ENCODE peak calls at places on chromosomes 6 and 20, in eight cellular contexts. One of them, this sample, is unnamed.

GRCh38 chr6:23633986-23634385 is 492.0 kb upstream of the NRSN1 start:
- DNase-seq in A549: no peak
- DNase-seq in OCI-LY7: no peak
- DNase-seq in AG10803: no peak
- DNase-seq in epithelial cell of esophagus: no peak
- DNase-seq in fibroblast of pulmonary artery: no peak
- DNase-seq in NB4: no peak
- DNase-seq in transverse colon: no peak
- DNase-seq in this sample: no peak

GRCh38 chr6:75205776-75206334 is at the start of gene COL12A1:
- DNase-seq in A549: peak; percentile 72
- DNase-seq in OCI-LY7: no peak
- DNase-seq in AG10803: peak; percentile 100
- DNase-seq in epithelial cell of esophagus: peak; percentile 99
- DNase-seq in fibroblast of pulmonary artery: peak; percentile 99
- DNase-seq in NB4: no peak
- DNase-seq in transverse colon: peak; percentile 83
- DNase-seq in this sample: no peak

GRCh38 chr20:25052255-25053206 is 5.4 kb downstream of the ACSS1 start:
- DNase-seq in A549: no peak
- DNase-seq in OCI-LY7: no peak
- DNase-seq in AG10803: peak; percentile 86
- DNase-seq in epithelial cell of esophagus: no peak
- DNase-seq in fibroblast of pulmonary artery: peak; percentile 82
- DNase-seq in NB4: no peak
- DNase-seq in transverse colon: peak; percentile 10
- DNase-seq in this sample: no peak

GRCh38 chr6:24043848-24044247 is 82.2 kb upstream of the NRSN1 start:
- DNase-seq in A549: no peak
- DNase-seq in OCI-LY7: no peak
- DNase-seq in AG10803: no peak
- DNase-seq in epithelial cell of esophagus: no peak
- DNase-seq in fibroblast of pulmonary artery: no peak
- DNase-seq in NB4: no peak
- DNase-seq in transverse colon: no peak
- DNase-seq in this sample: no peak

GRCh38 chr20:25223179-25223661 is 24.7 kb upstream of the PYGB start:
- DNase-seq in A549: peak; percentile 92
- DNase-seq in OCI-LY7: peak; percentile 13
- DNase-seq in AG10803: peak; percentile 62
- DNase-seq in epithelial cell of esophagus: peak; percentile 91
- DNase-seq in fibroblast of pulmonary artery: peak; percentile 90
- DNase-seq in NB4: peak; percentile 90
- DNase-seq in transverse colon: peak; percentile 71
- DNase-seq in this sample: no peak

GRCh38 chr20:23157741-23158140 is 71.6 kb upstream of the CD93 start:
- DNase-seq in A549: no peak
- DNase-seq in OCI-LY7: no peak
- DNase-seq in AG10803: no peak
- DNase-seq in epithelial cell of esophagus: peak; percentile 58
- DNase-seq in fibroblast of pulmonary artery: no peak
- DNase-seq in NB4: no peak
- DNase-seq in transverse colon: no peak
- DNase-seq in this sample: no peak

GRCh38 chr6:100466410-100467143 is 1.9 kb upstream of the SIM1 start:
- DNase-seq in A549: no peak
- DNase-seq in OCI-LY7: no peak
- DNase-seq in AG10803: no peak
- DNase-seq in epithelial cell of esophagus: no peak
- DNase-seq in fibroblast of pulmonary artery: no peak
- DNase-seq in NB4: no peak
- DNase-seq in transverse colon: no peak
- DNase-seq in this sample: no peak

GRCh38 chr6:112086744-112087135 is 542 bp downstream of the TUBE1 start:
- DNase-seq in A549: peak; percentile 51
- DNase-seq in OCI-LY7: peak; percentile 50
- DNase-seq in AG10803: peak; percentile 55
- DNase-seq in epithelial cell of esophagus: peak; percentile 72
- DNase-seq in fibroblast of pulmonary artery: peak; percentile 46
- DNase-seq in NB4: peak; percentile 69
- DNase-seq in transverse colon: no peak
- DNase-seq in this sample: peak; percentile 32

GRCh38 chr6:75204959-75205775 is 686 bp downstream of the COL12A1 start:
- DNase-seq in A549: peak; percentile 35
- DNase-seq in OCI-LY7: no peak
- DNase-seq in AG10803: peak; percentile 75
- DNase-seq in epithelial cell of esophagus: peak; percentile 64
- DNase-seq in fibroblast of pulmonary artery: peak; percentile 79
- DNase-seq in NB4: no peak
- DNase-seq in transverse colon: peak; percentile 39
- DNase-seq in this sample: no peak

GRCh38 chr20:19427913-19428800 is 215.7 kb downstream of the SLC24A3 start:
- DNase-seq in A549: no peak
- DNase-seq in OCI-LY7: no peak
- DNase-seq in AG10803: no peak
- DNase-seq in epithelial cell of esophagus: no peak
- DNase-seq in fibroblast of pulmonary artery: no peak
- DNase-seq in NB4: peak; percentile 72
- DNase-seq in transverse colon: no peak
- DNase-seq in this sample: no peak

GRCh38 chr6:85675030-85675819 is 32.5 kb upstream of the SYNCRIP start:
- DNase-seq in A549: peak; percentile 47
- DNase-seq in OCI-LY7: peak; percentile 16
- DNase-seq in AG10803: peak; percentile 38
- DNase-seq in epithelial cell of esophagus: peak; percentile 87
- DNase-seq in fibroblast of pulmonary artery: peak; percentile 62
- DNase-seq in NB4: peak; percentile 60
- DNase-seq in transverse colon: peak; percentile 23
- DNase-seq in this sample: no peak

GRCh38 chr6:104711371-104711770 is 148.3 kb downstream of the HACE1 start:
- DNase-seq in A549: peak; percentile 78
- DNase-seq in OCI-LY7: no peak
- DNase-seq in AG10803: peak; percentile 66
- DNase-seq in epithelial cell of esophagus: peak; percentile 79
- DNase-seq in fibroblast of pulmonary artery: peak; percentile 64
- DNase-seq in NB4: peak; percentile 75
- DNase-seq in transverse colon: no peak
- DNase-seq in this sample: peak; percentile 87

GRCh38 chr6:110048221-110048875 is 70.2 kb downstream of the GPR6 start:
- DNase-seq in A549: no peak
- DNase-seq in OCI-LY7: no peak
- DNase-seq in AG10803: peak; percentile 9
- DNase-seq in epithelial cell of esophagus: no peak
- DNase-seq in fibroblast of pulmonary artery: no peak
- DNase-seq in NB4: no peak
- DNase-seq in transverse colon: no peak
- DNase-seq in this sample: no peak

GRCh38 chr6:37052027-37052628 is 46.7 kb downstream of the FGD2 start:
- DNase-seq in A549: peak; percentile 43
- DNase-seq in OCI-LY7: peak; percentile 28
- DNase-seq in AG10803: no peak
- DNase-seq in epithelial cell of esophagus: no peak
- DNase-seq in fibroblast of pulmonary artery: no peak
- DNase-seq in NB4: no peak
- DNase-seq in transverse colon: no peak
- DNase-seq in this sample: no peak

GRCh38 chr6:41488064-41488391 is 58.2 kb upstream of the FOXP4 start:
- DNase-seq in A549: no peak
- DNase-seq in OCI-LY7: no peak
- DNase-seq in AG10803: no peak
- DNase-seq in epithelial cell of esophagus: no peak
- DNase-seq in fibroblast of pulmonary artery: no peak
- DNase-seq in NB4: no peak
- DNase-seq in transverse colon: no peak
- DNase-seq in this sample: no peak

GRCh38 chr6:41492261-41492891 is 53.8 kb upstream of the FOXP4 start:
- DNase-seq in A549: no peak
- DNase-seq in OCI-LY7: no peak
- DNase-seq in AG10803: no peak
- DNase-seq in epithelial cell of esophagus: no peak
- DNase-seq in fibroblast of pulmonary artery: no peak
- DNase-seq in NB4: no peak
- DNase-seq in transverse colon: no peak
- DNase-seq in this sample: no peak

GRCh38 chr6:41494212-41495115 is 51.7 kb upstream of the FOXP4 start:
- DNase-seq in A549: no peak
- DNase-seq in OCI-LY7: no peak
- DNase-seq in AG10803: no peak
- DNase-seq in epithelial cell of esophagus: no peak
- DNase-seq in fibroblast of pulmonary artery: peak; percentile 22
- DNase-seq in NB4: no peak
- DNase-seq in transverse colon: no peak
- DNase-seq in this sample: no peak

GRCh38 chr6:41488392-41489129 is 57.6 kb upstream of the FOXP4 start:
- DNase-seq in A549: no peak
- DNase-seq in OCI-LY7: no peak
- DNase-seq in AG10803: peak; percentile 67
- DNase-seq in epithelial cell of esophagus: no peak
- DNase-seq in fibroblast of pulmonary artery: peak; percentile 82
- DNase-seq in NB4: no peak
- DNase-seq in transverse colon: peak; percentile 9
- DNase-seq in this sample: no peak

GRCh38 chr6:41489284-41489851 is 56.8 kb upstream of the FOXP4 start:
- DNase-seq in A549: no peak
- DNase-seq in OCI-LY7: no peak
- DNase-seq in AG10803: peak; percentile 60
- DNase-seq in epithelial cell of esophagus: no peak
- DNase-seq in fibroblast of pulmonary artery: no peak
- DNase-seq in NB4: no peak
- DNase-seq in transverse colon: no peak
- DNase-seq in this sample: no peak
- H3K4me3 ChIP-seq in A549: no peak overlapping the region
- H3K4me3 ChIP-seq in OCI-LY7: no peak overlapping the region
- H3K4me3 ChIP-seq in AG10803: no peak overlapping the region
- H3K4me3 ChIP-seq in epithelial cell of esophagus: no peak overlapping the region
- H3K4me3 ChIP-seq in fibroblast of pulmonary artery: no peak overlapping the region
- H3K4me3 ChIP-seq in NB4: no peak overlapping the region
- H3K4me3 ChIP-seq in transverse colon: no peak overlapping the region
- H3K4me3 ChIP-seq in this sample: no peak overlapping the region

GRCh38 chr6:107459283-107460073 is at the start of gene PDSS2:
- DNase-seq in A549: peak; percentile 95
- DNase-seq in OCI-LY7: peak; percentile 99
- DNase-seq in AG10803: peak; percentile 98
- DNase-seq in epithelial cell of esophagus: peak; percentile 97
- DNase-seq in fibroblast of pulmonary artery: peak; percentile 96
- DNase-seq in NB4: peak; percentile 99
- DNase-seq in transverse colon: peak; percentile 99
- DNase-seq in this sample: peak; percentile 68
- TF ChIP-seq CTCF in A549: peak; percentile 23
- TF ChIP-seq CTCF in OCI-LY7: peak; percentile 77
- TF ChIP-seq CTCF in AG10803: peak; percentile 63
- TF ChIP-seq CTCF in epithelial cell of esophagus: peak; percentile 62
- TF ChIP-seq CTCF in fibroblast of pulmonary artery: peak; percentile 65
- TF ChIP-seq CTCF in NB4: peak; percentile 49
- TF ChIP-seq CTCF in transverse colon: peak; percentile 17
- TF ChIP-seq CTCF in this sample: peak; percentile 64

GRCh38 chr20:33675127-33675954 is 1.1 kb upstream of the NECAB3 start:
- DNase-seq in A549: no peak
- DNase-seq in OCI-LY7: no peak
- DNase-seq in AG10803: no peak
- DNase-seq in epithelial cell of esophagus: no peak
- DNase-seq in fibroblast of pulmonary artery: peak; percentile 41
- DNase-seq in NB4: no peak
- DNase-seq in transverse colon: no peak
- DNase-seq in this sample: no peak
- H3K4me3 ChIP-seq in A549: peak overlapping the region; percentile 61
- H3K4me3 ChIP-seq in OCI-LY7: peak overlapping the region; percentile 84
- H3K4me3 ChIP-seq in AG10803: peak overlapping the region; percentile 67
- H3K4me3 ChIP-seq in epithelial cell of esophagus: peak overlapping the region; percentile 61
- H3K4me3 ChIP-seq in fibroblast of pulmonary artery: peak overlapping the region; percentile 74
- H3K4me3 ChIP-seq in NB4: peak overlapping the region; percentile 16
- H3K4me3 ChIP-seq in transverse colon: peak overlapping the region; percentile 84
- H3K4me3 ChIP-seq in this sample: peak overlapping the region; percentile 73

GRCh38 chr20:41076776-41077175 is 48.2 kb downstream of the TOP1 start:
- DNase-seq in A549: no peak
- DNase-seq in OCI-LY7: no peak
- DNase-seq in AG10803: no peak
- DNase-seq in epithelial cell of esophagus: no peak
- DNase-seq in fibroblast of pulmonary artery: no peak
- DNase-seq in NB4: no peak
- DNase-seq in transverse colon: no peak
- DNase-seq in this sample: no peak

GRCh38 chr20:41081276-41081814 is 52.7 kb downstream of the TOP1 start:
- DNase-seq in A549: no peak
- DNase-seq in OCI-LY7: no peak
- DNase-seq in AG10803: peak; percentile 70
- DNase-seq in epithelial cell of esophagus: no peak
- DNase-seq in fibroblast of pulmonary artery: no peak
- DNase-seq in NB4: no peak
- DNase-seq in transverse colon: no peak
- DNase-seq in this sample: no peak

GRCh38 chr20:41079066-41079465 is 50.4 kb downstream of the TOP1 start:
- DNase-seq in A549: no peak
- DNase-seq in OCI-LY7: no peak
- DNase-seq in AG10803: no peak
- DNase-seq in epithelial cell of esophagus: no peak
- DNase-seq in fibroblast of pulmonary artery: no peak
- DNase-seq in NB4: no peak
- DNase-seq in transverse colon: no peak
- DNase-seq in this sample: no peak

GRCh38 chr20:41080866-41081265 is 52.2 kb downstream of the TOP1 start:
- DNase-seq in A549: no peak
- DNase-seq in OCI-LY7: no peak
- DNase-seq in AG10803: no peak
- DNase-seq in epithelial cell of esophagus: no peak
- DNase-seq in fibroblast of pulmonary artery: no peak
- DNase-seq in NB4: no peak
- DNase-seq in transverse colon: no peak
- DNase-seq in this sample: no peak

GRCh38 chr20:41078329-41078728 is 49.7 kb downstream of the TOP1 start:
- DNase-seq in A549: peak; percentile 38
- DNase-seq in OCI-LY7: peak; percentile 70
- DNase-seq in AG10803: peak; percentile 65
- DNase-seq in epithelial cell of esophagus: peak; percentile 29
- DNase-seq in fibroblast of pulmonary artery: peak; percentile 80
- DNase-seq in NB4: peak; percentile 27
- DNase-seq in transverse colon: no peak
- DNase-seq in this sample: peak; percentile 19
- TF ChIP-seq CTCF in A549: peak; percentile 53
- TF ChIP-seq CTCF in OCI-LY7: peak; percentile 81
- TF ChIP-seq CTCF in AG10803: peak; percentile 72
- TF ChIP-seq CTCF in epithelial cell of esophagus: peak; percentile 60
- TF ChIP-seq CTCF in fibroblast of pulmonary artery: peak; percentile 71
- TF ChIP-seq CTCF in NB4: no peak
- TF ChIP-seq CTCF in transverse colon: peak; percentile 29
- TF ChIP-seq CTCF in this sample: peak; percentile 68